ENCODE peak calls at places on chromosomes 13 and 19, in four cellular contexts. O, H, L and X are unnamed samples.

GRCh38 chr13:109568273-109568900 is 218.0 kb downstream of the IRS2 start:
- DNase-seq in L (no peak), O (no peak), H (no peak), X (peak; percentile 7)

GRCh38 chr19:5287066-5287465 is 53.5 kb downstream of the PTPRS start:
- DNase-seq in H (no peak), L (peak; percentile 37), O (no peak), X (no peak)

GRCh38 chr19:18317998-18318800 is 4.7 kb downstream of the LSM4 start:
- DNase-seq in O (peak; percentile 73), L (no peak), H (no peak), X (peak; percentile 54)

GRCh38 chr13:78999494-78999893 is 340.5 kb upstream of the OBI1 start:
- DNase-seq in O (no peak), H (no peak), L (no peak), X (no peak)

GRCh38 chr13:107301724-107302374 is 733.9 kb upstream of the ARGLU1 start:
- DNase-seq in O (no peak), H (no peak), L (no peak), X (no peak)

GRCh38 chr19:55244004-55244680 is 14.7 kb downstream of the PPP6R1 start:
- DNase-seq in H (no peak), O (no peak), L (no peak), X (no peak)

GRCh38 chr13:114099918-114100445 is 32.4 kb downstream of the RASA3 start:
- DNase-seq in H (no peak), L (no peak), O (no peak), X (peak; percentile 15)

GRCh38 chr13:26423634-26424033 is 133.8 kb upstream of the WASF3 start:
- DNase-seq in L (no peak), H (no peak), O (no peak), X (no peak)

GRCh38 chr19:14835011-14835410 is at the start of the genes OR7A5 and OR7C1:
- DNase-seq in O (no peak), L (no peak), H (no peak), X (no peak)

GRCh38 chr19:7980168-7980567 is 25.3 kb downstream of the ELAVL1 start:
- DNase-seq in H (no peak), L (no peak), O (no peak), X (no peak)

GRCh38 chr13:110841406-110841805 is 73.5 kb downstream of the ANKRD10 start:
- DNase-seq in O (no peak), L (no peak), H (no peak), X (no peak)

GRCh38 chr19:31110331-31110730 is 238.9 kb downstream of the TSHZ3 start:
- DNase-seq in H (peak; percentile 9), O (no peak), L (no peak), X (no peak)

GRCh38 chr19:21483589-21484170 is 21.7 kb upstream of the ZNF429 start:
- DNase-seq in O (peak; percentile 28), L (no peak), H (peak; percentile 60), X (no peak)

GRCh38 chr19:7294571-7295212 is 478 bp upstream of the INSR start:
- DNase-seq in O (peak; percentile 24), H (no peak), L (no peak), X (peak; percentile 65)

GRCh38 chr19:48715276-48715675 is 4.2 kb downstream of the MAMSTR start:
- DNase-seq in O (no peak), L (no peak), H (no peak), X (no peak)

GRCh38 chr13:74132768-74133656 is 1.2 kb downstream of the KLF12 start:
- DNase-seq in O (no peak), L (no peak), H (no peak), X (no peak)

GRCh38 chr19:55206664-55207500 is 2.4 kb downstream of the PTPRH start:
- DNase-seq in L (no peak), O (peak; percentile 98), H (no peak), X (peak; percentile 93)

GRCh38 chr19:47445937-47446402 is 25.7 kb downstream of the SLC8A2 start:
- DNase-seq in L (no peak), H (no peak), O (peak; percentile 61), X (no peak)

GRCh38 chr19:10230155-10230903 is 802 bp downstream of the S1PR2 start:
- DNase-seq in H (no peak), O (no peak), L (no peak), X (no peak)

GRCh38 chr19:46350758-46351159 is 3.9 kb downstream of the PPP5C start:
- DNase-seq in H (no peak), L (peak; percentile 51), O (no peak), X (no peak)
- H3K36me3 ChIP-seq in H (peaks cover 22% of the 10 kb centered on the region), L (peaks cover 4% of the 10 kb centered on the region), O (peaks cover 64% of the 10 kb centered on the region), X (peaks cover 29% of the 10 kb centered on the region)

GRCh38 chr19:35213678-35214632 is 14.6 kb downstream of the FAM187B start:
- DNase-seq in H (no peak), O (no peak), L (peak; percentile 93), X (no peak)

GRCh38 chr19:35214766-35215422 is 13.6 kb downstream of the FAM187B start:
- DNase-seq in O (no peak), H (no peak), L (no peak), X (no peak)

GRCh38 chr19:35209646-35210045 is 18.9 kb downstream of the FAM187B start:
- DNase-seq in H (no peak), O (no peak), L (no peak), X (no peak)

GRCh38 chr19:35212241-35212640 is 16.3 kb downstream of the FAM187B start:
- DNase-seq in O (no peak), L (no peak), H (no peak), X (no peak)

DNA sequence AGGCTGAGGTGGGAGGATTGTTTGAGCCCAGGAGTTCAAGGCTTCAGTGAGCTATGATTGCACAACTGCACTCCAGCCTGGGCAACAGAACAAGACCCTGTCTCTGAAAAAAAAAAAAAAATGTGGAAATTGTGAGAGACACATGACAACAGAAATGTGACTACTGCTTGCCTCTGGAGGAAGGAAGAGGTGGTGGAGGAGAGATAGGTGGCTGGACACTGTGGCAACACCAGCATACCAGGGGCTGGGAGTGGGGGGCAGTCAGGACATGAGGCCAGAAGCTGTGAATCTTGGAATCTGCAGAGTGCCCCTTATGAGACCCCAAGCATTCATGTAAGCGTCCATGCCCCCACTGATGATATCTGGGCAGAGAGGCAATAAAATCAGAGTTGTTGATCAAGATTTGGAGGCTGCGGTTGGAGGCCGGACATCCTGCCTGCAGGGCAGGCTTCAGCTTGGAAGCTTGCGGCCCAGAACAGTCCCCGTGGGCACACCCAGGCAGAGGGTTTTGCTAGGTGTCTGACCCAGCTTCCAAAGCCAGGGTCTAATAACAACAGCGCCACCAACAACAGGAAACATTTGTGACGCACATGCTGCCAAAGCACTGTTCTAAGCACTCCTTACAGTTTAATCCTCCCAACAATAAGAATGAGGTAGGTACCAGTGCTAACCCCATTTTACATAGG is 16.9 kb downstream of the FAM187B start:
- DNase-seq in L (no peak), O (no peak), H (no peak), X (peak; percentile 13)
- TF ChIP-seq EP300 in L (no peak), O (no peak), H (no peak), X (no peak)

GRCh38 chr19:34217952-34218817 is 36.2 kb upstream of the GARRE1 start:
- DNase-seq in L (peak; percentile 67), O (peak; percentile 60), H (no peak), X (no peak)
- TF ChIP-seq ATF3 in L (no peak), O (no peak), H (no peak), X (no peak)

GRCh38 chr19:3523361-3524074 is 15.5 kb upstream of the TEKTIP1 start:
- DNase-seq in L (no peak), H (no peak), O (no peak), X (no peak)
- H3K36me3 ChIP-seq in L (peaks cover 5% of the 10 kb centered on the region), H (no peaks in the 10 kb centered on the region), O (peaks cover 63% of the 10 kb centered on the region), X (peaks cover 31% of the 10 kb centered on the region)

DNA sequence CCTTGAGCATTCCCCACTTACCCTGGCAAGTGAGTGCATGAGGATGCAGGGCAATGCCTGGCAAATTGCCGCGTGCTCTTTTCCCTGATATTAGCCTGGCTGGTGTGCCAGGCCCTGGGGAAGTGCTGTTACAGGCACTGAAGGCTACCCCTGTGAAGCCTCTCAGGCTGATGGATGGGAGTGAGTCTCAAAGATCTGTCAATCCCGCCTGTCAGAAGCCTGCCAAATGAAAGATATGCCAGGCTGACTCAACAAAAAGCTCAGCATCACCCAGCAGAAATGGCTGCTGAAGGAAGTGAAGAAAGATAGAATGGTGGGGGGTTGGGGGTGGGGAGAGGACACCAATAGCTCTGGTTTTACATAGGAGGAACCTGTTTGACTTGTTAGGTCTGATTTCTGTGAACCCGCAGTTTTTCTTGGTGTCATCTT is 112.1 kb downstream of the LACC1 start:
- DNase-seq in H (no peak), L (no peak), O (no peak), X (no peak)
- TF ChIP-seq EP300 in H (no peak), L (no peak), O (no peak), X (no peak)

GRCh38 chr19:52398091-52398461 is 427 bp downstream of the ZNF528 start:
- DNase-seq in H (no peak), O (peak; percentile 9), L (no peak), X (peak; percentile 6)
- TF ChIP-seq ATF3 in H (no peak), O (no peak), L (no peak), X (no peak)